ENCODE peak calls at places on chromosomes 3 and 15, in nine cellular contexts. I is uterus, E is A673, Z is epithelial cell of proximal tubule, Y is astrocyte, Q is HCT116, X is neural progenitor cell, K is OCI-LY7, D is GM12865. M is an unnamed sample.

GRCh38 chr3:189099031-189099471 is 72.7 kb upstream of the TPRG1 start:
- DNase-seq in I (peak), E (no peak), Z (no peak), Y (no peak), Q (no peak), X (no peak), K (no peak), D (no peak), M (peak)

GRCh38 chr3:143751643-143752178 is 96.6 kb downstream of the SLC9A9 start:
- DNase-seq in I (no peak), E (no peak), Z (no peak), Y (no peak), Q (no peak), X (no peak), K (peak), D (peak), M (no peak)

GRCh38 chr15:59360305-59360704 is 12.4 kb downstream of the MYO1E start:
- DNase-seq in I (no peak), E (no peak), Z (no peak), Y (no peak), Q (no peak), X (no peak), K (no peak), D (no peak), M (no peak)

GRCh38 chr15:31327674-31328424 is 1.2 kb downstream of the KLF13 start:
- DNase-seq in I (peak), E (peak), Z (no peak), Y (no peak), Q (no peak), X (peak), K (peak), D (peak), M (peak)

GRCh38 chr3:193938613-193939012 is 197.3 kb upstream of the HES1 start:
- DNase-seq in I (no peak), E (no peak), Z (no peak), Y (no peak), Q (no peak), X (peak), K (no peak), D (no peak), M (no peak)

GRCh38 chr15:43218908-43219706 is 1.7 kb downstream of the EPB42 start:
- DNase-seq in I (no peak), E (peak), Z (no peak), Y (no peak), Q (no peak), X (peak), K (peak), D (peak), M (peak)

GRCh38 chr15:71088155-71088554 is 27.1 kb upstream of the THSD4 start:
- DNase-seq in I (no peak), E (no peak), Z (no peak), Y (no peak), Q (no peak), X (no peak), K (no peak), D (no peak), M (no peak)

GRCh38 chr3:75781079-75781745 is 4.1 kb downstream of the ZNF717 start:
- DNase-seq in I (no peak), E (no peak), Z (no peak), Y (no peak), Q (no peak), X (no peak), K (no peak), D (peak), M (no peak)

GRCh38 chr3:58170376-58170775 is 40.4 kb downstream of the DNASE1L3 start:
- DNase-seq in I (no peak), E (no peak), Z (no peak), Y (no peak), Q (no peak), X (no peak), K (no peak), D (no peak), M (no peak)

GRCh38 chr3:39232859-39233258 is 40.5 kb upstream of the XIRP1 start:
- DNase-seq in I (no peak), E (no peak), Z (no peak), Y (no peak), Q (no peak), X (no peak), K (peak), D (no peak), M (no peak)

GRCh38 chr3:138197058-138197457 is 10.0 kb downstream of the ARMC8 start:
- DNase-seq in I (no peak), E (no peak), Z (no peak), Y (peak), Q (no peak), X (peak), K (no peak), D (peak), M (peak)

GRCh38 chr3:105798381-105798934 is 70.4 kb downstream of the CBLB start:
- DNase-seq in I (no peak), E (no peak), Z (no peak), Y (peak), Q (no peak), X (peak), K (peak), D (peak), M (no peak)

GRCh38 chr3:70999730-71000129 is 583.8 kb downstream of the FOXP1 start:
- DNase-seq in I (no peak), E (peak), Z (no peak), Y (peak), Q (no peak), X (no peak), K (no peak), D (no peak), M (peak)

GRCh38 chr3:69086133-69086722 is 1.5 kb downstream of the ARL6IP5 start:
- DNase-seq in I (peak), E (peak), Z (peak), Y (peak), Q (peak), X (peak), K (peak), D (peak), M (peak)

GRCh38 chr3:124770341-124771082 is 40.3 kb downstream of the UMPS start:
- DNase-seq in I (peak), E (peak), Z (no peak), Y (no peak), Q (no peak), X (peak), K (no peak), D (peak), M (no peak)

GRCh38 chr3:128496019-128496601 is 3.1 kb upstream of the GATA2 start:
- DNase-seq in I (peak), E (no peak), Z (no peak), Y (no peak), Q (no peak), X (peak), K (no peak), D (no peak), M (no peak)

GRCh38 chr3:27216955-27217552 is 152.1 kb downstream of the NEK10 start:
- DNase-seq in I (no peak), E (no peak), Z (no peak), Y (peak), Q (no peak), X (no peak), K (no peak), D (no peak), M (peak)

GRCh38 chr3:11331101-11331500 is 58.9 kb downstream of the ATG7 start:
- DNase-seq in I (no peak), E (no peak), Z (no peak), Y (peak), Q (no peak), X (no peak), K (no peak), D (no peak), M (peak)

GRCh38 chr3:31213869-31214486 is 318.7 kb upstream of the STT3B start:
- DNase-seq in I (no peak), E (no peak), Z (no peak), Y (no peak), Q (no peak), X (no peak), K (peak), D (peak), M (no peak)

GRCh38 chr15:89828324-89829145 is 13.9 kb upstream of the ANPEP start:
- DNase-seq in I (peak), E (no peak), Z (no peak), Y (peak), Q (no peak), X (peak), K (no peak), D (no peak), M (peak)

GRCh38 chr3:191356586-191357439 is 26.5 kb upstream of the UTS2B start:
- DNase-seq in I (no peak), E (peak), Z (peak), Y (peak), Q (peak), X (no peak), K (no peak), D (no peak), M (peak)

GRCh38 chr15:50248994-50249586 is 16.4 kb downstream of the HDC start:
- DNase-seq in I (no peak), E (no peak), Z (no peak), Y (peak), Q (no peak), X (no peak), K (no peak), D (no peak), M (peak)

GRCh38 chr3:143119974-143120715 is 574 bp downstream of the CHST2 start:
- DNase-seq in I (peak), E (peak), Z (no peak), Y (no peak), Q (no peak), X (peak), K (peak), D (peak), M (peak)

GRCh38 chr15:22974745-22975144 is 5.4 kb downstream of the CYFIP1 start:
- DNase-seq in I (no peak), E (no peak), Z (no peak), Y (no peak), Q (no peak), X (no peak), K (no peak), D (no peak), M (no peak)

GRCh38 chr15:77855871-77856270 is 221.6 kb downstream of the TBC1D2B start:
- DNase-seq in I (no peak), E (no peak), Z (no peak), Y (no peak), Q (no peak), X (no peak), K (no peak), D (no peak), M (no peak)

GRCh38 chr3:172100482-172100881 is 61.1 kb downstream of the FNDC3B start:
- DNase-seq in I (no peak), E (no peak), Z (no peak), Y (no peak), Q (no peak), X (no peak), K (peak), D (peak), M (no peak)

GRCh38 chr3:72818915-72819314 is 29.3 kb downstream of the SHQ1 start:
- DNase-seq in I (no peak), E (no peak), Z (peak), Y (peak), Q (no peak), X (no peak), K (no peak), D (peak), M (peak)

GRCh38 chr3:72816843-72817485 is 31.3 kb downstream of the SHQ1 start:
- DNase-seq in I (no peak), E (no peak), Z (no peak), Y (no peak), Q (no peak), X (no peak), K (peak), D (peak), M (no peak)

GRCh38 chr3:72820405-72820804 is 27.8 kb downstream of the SHQ1 start:
- DNase-seq in I (peak), E (peak), Z (no peak), Y (peak), Q (no peak), X (no peak), K (no peak), D (peak), M (peak)

GRCh38 chr3:72821170-72821781 is 27.0 kb downstream of the SHQ1 start:
- DNase-seq in I (peak), E (peak), Z (peak), Y (peak), Q (no peak), X (no peak), K (peak), D (peak), M (no peak)

DNA sequence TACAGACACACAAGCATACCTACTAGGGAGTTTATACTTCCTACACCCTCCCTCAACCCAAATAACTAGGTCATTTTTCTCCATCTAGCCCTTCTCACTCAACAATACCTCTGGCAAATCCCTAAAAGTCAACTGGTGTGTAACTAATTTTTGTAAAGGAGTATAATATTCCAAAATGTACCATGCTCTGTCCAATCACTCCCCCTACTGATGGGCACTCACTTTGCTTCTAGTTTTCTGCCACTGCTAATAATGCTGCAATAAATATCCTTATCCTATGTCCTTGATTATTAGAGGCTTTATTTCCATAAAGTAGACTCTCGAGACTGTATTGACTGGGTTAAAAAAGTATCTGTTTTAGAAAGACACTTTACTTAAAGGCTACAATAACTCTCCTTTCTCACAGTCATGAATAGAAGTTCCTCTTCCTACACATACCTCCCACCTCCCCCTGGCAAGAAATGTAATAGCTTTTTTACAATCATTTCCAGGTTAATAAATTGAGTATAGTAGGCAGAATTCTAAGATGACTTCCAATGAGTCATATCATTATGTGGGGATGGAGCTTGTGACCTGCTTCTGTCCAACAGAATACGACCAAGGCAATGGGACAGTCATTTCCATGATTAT is 30.0 kb downstream of the SHQ1 start:
- DNase-seq in I (no peak), E (peak), Z (no peak), Y (no peak), Q (peak), X (peak), K (peak), D (peak), M (peak)
- TF ChIP-seq CTCF in I (peak), E (peak), Z (peak), Y (peak), Q (peak), X (peak), K (peak), D (peak), M (peak)

GRCh38 chr3:12660196-12660595 is 3.7 kb downstream of the RAF1 start:
- DNase-seq in I (no peak), E (no peak), Z (no peak), Y (no peak), Q (no peak), X (no peak), K (no peak), D (no peak), M (no peak)

GRCh38 chr3:12662593-12663310 is 1.2 kb downstream of the RAF1 start:
- DNase-seq in I (no peak), E (peak), Z (no peak), Y (no peak), Q (no peak), X (peak), K (peak), D (peak), M (peak)

GRCh38 chr3:12663311-12663935 is 494 bp downstream of the RAF1 start:
- DNase-seq in I (peak), E (peak), Z (no peak), Y (no peak), Q (no peak), X (no peak), K (peak), D (no peak), M (no peak)

GRCh38 chr3:12661926-12662592 is 1.9 kb downstream of the RAF1 start:
- DNase-seq in I (no peak), E (no peak), Z (no peak), Y (no peak), Q (no peak), X (no peak), K (peak), D (no peak), M (no peak)

DNA sequence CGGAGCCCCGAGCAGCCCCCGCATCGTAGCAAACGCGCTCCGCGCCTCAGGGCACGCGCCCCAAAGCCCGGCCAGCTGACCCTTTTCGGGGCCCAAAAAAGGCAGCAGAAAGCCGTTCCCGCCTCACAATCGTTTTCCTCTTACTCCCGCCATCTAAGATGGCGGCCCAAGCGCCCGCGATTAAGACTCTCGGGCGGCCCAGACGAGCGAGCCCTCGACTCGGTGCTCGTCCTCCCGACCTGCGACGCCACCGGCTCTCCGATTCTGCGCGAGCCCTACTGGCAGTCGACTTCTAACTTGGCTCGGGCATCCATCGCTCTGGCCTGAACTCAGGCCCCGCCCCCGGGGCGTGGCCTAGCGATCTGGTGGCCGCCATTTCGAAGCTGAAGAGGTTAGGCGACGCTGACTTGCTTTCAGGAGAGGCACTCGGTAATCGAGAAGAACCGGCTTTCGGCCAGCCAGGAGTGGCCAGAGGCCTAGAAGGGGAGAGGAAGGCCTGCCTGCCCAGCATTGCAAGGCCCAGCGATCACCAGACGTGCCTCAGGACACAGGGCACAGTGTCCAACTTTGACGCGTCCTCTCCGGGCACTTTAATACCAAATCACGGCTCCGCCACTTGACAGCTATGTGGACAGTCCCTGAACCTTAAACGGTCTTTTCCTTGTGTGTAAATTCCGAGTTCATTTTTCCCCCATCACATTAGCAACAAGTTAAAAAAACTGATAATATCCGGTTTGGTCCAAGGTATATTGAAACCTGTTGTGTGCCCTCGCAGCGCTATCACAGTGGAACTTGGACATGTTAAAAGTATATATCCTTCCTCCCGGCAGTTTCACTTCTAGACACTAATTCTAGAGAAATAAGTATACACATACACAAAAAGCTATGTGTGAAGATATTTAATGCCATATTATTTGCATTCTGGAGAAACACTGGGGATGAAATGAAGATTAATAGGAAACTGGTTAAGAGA is at the start of gene RAF1:
- DNase-seq in I (peak), E (peak), Z (peak), Y (peak), Q (peak), X (peak), K (peak), D (peak), M (peak)
- TF ChIP-seq CTCF in I (peak), E (no peak), Z (no peak), Y (no peak), Q (no peak), X (no peak), K (no peak), D (no peak), M (no peak)

GRCh38 chr3:165875644-165876043 is 38.4 kb upstream of the BCHE start:
- DNase-seq in I (no peak), E (no peak), Z (no peak), Y (no peak), Q (no peak), X (no peak), K (no peak), D (no peak), M (no peak)

GRCh38 chr3:165874663-165875489 is 37.7 kb upstream of the BCHE start:
- DNase-seq in I (no peak), E (no peak), Z (no peak), Y (no peak), Q (peak), X (no peak), K (no peak), D (no peak), M (no peak)
- TF ChIP-seq CTCF in I (no peak), E (no peak), Z (no peak), Y (no peak), Q (peak), X (no peak), K (no peak), D (no peak), M (no peak)

GRCh38 chr3:187737401-187738088 is 7.7 kb downstream of the BCL6 start:
- DNase-seq in I (peak), E (peak), Z (no peak), Y (peak), Q (no peak), X (peak), K (no peak), D (no peak), M (peak)
- TF ChIP-seq CTCF in I (peak), E (no peak), Z (peak), Y (no peak), Q (no peak), X (peak), K (no peak), D (no peak), M (peak)

GRCh38 chr3:81442758-81443456 is 318.5 kb downstream of the GBE1 start:
- DNase-seq in I (no peak), E (no peak), Z (no peak), Y (no peak), Q (no peak), X (no peak), K (no peak), D (no peak), M (no peak)

GRCh38 chr3:81445712-81446111 is 315.7 kb downstream of the GBE1 start:
- DNase-seq in I (no peak), E (no peak), Z (no peak), Y (no peak), Q (no peak), X (no peak), K (no peak), D (no peak), M (no peak)

GRCh38 chr3:81443457-81443782 is 318.0 kb downstream of the GBE1 start:
- DNase-seq in I (no peak), E (no peak), Z (no peak), Y (no peak), Q (no peak), X (no peak), K (no peak), D (no peak), M (no peak)

GRCh38 chr3:81444817-81445460 is 316.5 kb downstream of the GBE1 start:
- DNase-seq in I (no peak), E (no peak), Z (no peak), Y (no peak), Q (no peak), X (no peak), K (no peak), D (no peak), M (no peak)

DNA sequence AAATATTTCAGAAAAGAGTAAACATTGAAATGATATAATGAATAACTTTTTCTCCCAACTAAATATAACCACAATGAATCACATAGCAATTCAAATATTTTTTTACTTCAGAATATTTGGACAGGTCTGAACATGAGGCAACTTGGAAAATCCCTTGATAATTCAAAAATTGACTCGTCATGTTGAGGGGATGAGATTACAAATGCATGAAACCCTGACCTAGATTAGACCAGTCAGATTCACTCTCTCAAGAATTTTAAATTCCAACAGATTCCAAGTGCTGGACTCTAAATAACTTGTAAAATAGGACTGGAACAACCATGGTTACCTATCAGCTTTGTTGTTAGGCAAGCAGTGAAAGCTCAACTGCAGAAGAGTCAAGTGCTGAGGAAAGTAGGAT is 317.5 kb downstream of the GBE1 start:
- DNase-seq in I (no peak), E (no peak), Z (no peak), Y (peak), Q (no peak), X (no peak), K (no peak), D (no peak), M (peak)
- TF ChIP-seq CTCF in I (no peak), E (no peak), Z (no peak), Y (no peak), Q (no peak), X (no peak), K (no peak), D (no peak), M (no peak)

DNA sequence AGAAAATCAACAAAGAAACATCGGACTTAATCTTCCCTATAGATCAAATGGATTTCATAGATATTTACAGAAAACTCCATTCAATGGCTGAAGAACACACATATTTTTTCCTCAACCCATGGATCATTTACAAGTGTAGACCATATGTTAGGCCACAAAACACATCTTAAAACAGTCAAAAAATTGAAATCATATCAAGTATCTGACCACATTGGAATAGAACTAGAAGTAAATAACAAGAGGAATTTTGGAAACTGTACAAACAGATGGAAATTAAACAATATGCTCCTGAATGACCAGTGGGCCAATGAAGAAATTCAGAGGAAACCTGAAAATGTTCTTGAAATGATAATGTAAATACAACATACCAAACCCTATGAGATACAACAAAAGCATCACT is 323.1 kb upstream of the GPR149 start:
- DNase-seq in I (no peak), E (no peak), Z (no peak), Y (no peak), Q (no peak), X (no peak), K (no peak), D (no peak), M (no peak)
- TF ChIP-seq CTCF in I (no peak), E (no peak), Z (no peak), Y (no peak), Q (no peak), X (no peak), K (no peak), D (no peak), M (no peak)